ENCODE peak calls at places on chromosome 9, in seven cellular contexts. One of them, this sample, is unnamed.

GRCh38 chr9:126791406-126792230 is 13.2 kb upstream of the ZBTB43 start:
- DNase-seq in H54: peak; percentile 88
- DNase-seq in A549: peak; percentile 87
- DNase-seq in endothelial cell of umbilical vein: no peak
- DNase-seq in body of pancreas: no peak
- DNase-seq in upper lobe of left lung: no peak
- DNase-seq in suprapubic skin: no peak
- DNase-seq in this sample: no peak

GRCh38 chr9:104915049-104915448 is 12.9 kb downstream of the ABCA1 start:
- DNase-seq in H54: no peak
- DNase-seq in A549: no peak
- DNase-seq in endothelial cell of umbilical vein: no peak
- DNase-seq in body of pancreas: no peak
- DNase-seq in upper lobe of left lung: no peak
- DNase-seq in suprapubic skin: no peak
- DNase-seq in this sample: no peak

GRCh38 chr9:105007143-105007542 is 79.2 kb upstream of the ABCA1 start:
- DNase-seq in H54: peak; percentile 66
- DNase-seq in A549: peak; percentile 33
- DNase-seq in endothelial cell of umbilical vein: peak; percentile 80
- DNase-seq in body of pancreas: peak; percentile 55
- DNase-seq in upper lobe of left lung: no peak
- DNase-seq in suprapubic skin: no peak
- DNase-seq in this sample: peak; percentile 57

GRCh38 chr9:86187121-86187520 is 72.3 kb downstream of the C9orf153 start:
- DNase-seq in H54: no peak
- DNase-seq in A549: no peak
- DNase-seq in endothelial cell of umbilical vein: no peak
- DNase-seq in body of pancreas: no peak
- DNase-seq in upper lobe of left lung: no peak
- DNase-seq in suprapubic skin: no peak
- DNase-seq in this sample: no peak

GRCh38 chr9:31253800-31254762 is 1130.4 kb upstream of the ACO1 start:
- DNase-seq in H54: no peak
- DNase-seq in A549: no peak
- DNase-seq in endothelial cell of umbilical vein: no peak
- DNase-seq in body of pancreas: no peak
- DNase-seq in upper lobe of left lung: peak; percentile 80
- DNase-seq in suprapubic skin: no peak
- DNase-seq in this sample: no peak

GRCh38 chr9:124527781-124528180 is 20.6 kb upstream of the NR5A1 start:
- DNase-seq in H54: peak; percentile 56
- DNase-seq in A549: no peak
- DNase-seq in endothelial cell of umbilical vein: no peak
- DNase-seq in body of pancreas: no peak
- DNase-seq in upper lobe of left lung: no peak
- DNase-seq in suprapubic skin: no peak
- DNase-seq in this sample: no peak

GRCh38 chr9:136095028-136095494 is at the start of gene NACC2:
- DNase-seq in H54: peak; percentile 94
- DNase-seq in A549: no peak
- DNase-seq in endothelial cell of umbilical vein: peak; percentile 38
- DNase-seq in body of pancreas: peak; percentile 74
- DNase-seq in upper lobe of left lung: peak; percentile 95
- DNase-seq in suprapubic skin: no peak
- DNase-seq in this sample: peak; percentile 84

GRCh38 chr9:34810187-34810524 is 100.2 kb upstream of the CCL21 start:
- DNase-seq in H54: no peak
- DNase-seq in A549: no peak
- DNase-seq in endothelial cell of umbilical vein: no peak
- DNase-seq in body of pancreas: no peak
- DNase-seq in upper lobe of left lung: no peak
- DNase-seq in suprapubic skin: no peak
- DNase-seq in this sample: no peak

GRCh38 chr9:112028242-112029221 is 131.9 kb downstream of the UGCG start:
- DNase-seq in H54: no peak
- DNase-seq in A549: no peak
- DNase-seq in endothelial cell of umbilical vein: no peak
- DNase-seq in body of pancreas: no peak
- DNase-seq in upper lobe of left lung: no peak
- DNase-seq in suprapubic skin: no peak
- DNase-seq in this sample: no peak

DNA sequence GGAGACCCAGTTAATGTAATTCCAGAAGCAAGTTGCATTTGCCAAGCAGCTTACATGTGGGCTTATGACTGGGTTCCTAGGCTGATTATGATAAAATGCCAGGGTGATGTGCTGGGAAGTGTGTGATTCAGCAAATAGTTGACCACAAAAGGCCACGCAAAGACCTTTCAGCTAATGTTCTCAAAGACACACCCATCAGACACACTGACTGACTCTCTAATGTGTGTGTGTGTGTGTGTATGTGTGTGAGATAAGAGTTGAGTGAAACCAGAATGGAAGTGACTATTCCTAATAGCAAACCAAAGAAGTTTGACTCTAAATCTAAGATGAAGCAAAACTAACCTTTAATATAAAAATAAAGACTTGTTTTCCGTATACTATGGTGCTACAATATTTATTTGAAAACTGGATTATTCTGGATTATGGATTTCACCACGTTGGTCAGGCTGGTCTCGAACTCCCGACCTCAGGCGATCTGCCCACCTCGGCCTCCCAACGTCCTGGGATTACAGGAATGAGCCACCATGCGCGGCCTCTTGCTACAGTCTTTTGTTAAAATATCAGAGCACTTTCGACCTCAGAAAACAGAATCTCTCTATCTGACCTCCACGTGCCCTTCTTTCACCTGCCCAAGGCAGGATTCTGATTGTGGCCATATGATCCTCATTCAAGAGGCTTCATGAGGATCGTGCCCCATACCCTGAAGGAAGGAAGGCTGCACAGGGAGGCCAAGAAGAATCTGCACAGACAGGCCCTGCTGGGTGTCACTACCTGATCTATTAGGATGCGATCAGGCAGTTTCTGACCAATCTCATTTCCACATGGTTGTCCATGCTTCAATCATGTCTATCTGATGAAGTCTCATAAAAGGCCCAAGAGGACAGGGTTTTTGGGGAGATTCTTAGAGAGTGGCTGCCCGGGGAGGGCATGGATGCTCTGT is 75.6 kb downstream of the USP20 start:
- DNase-seq in H54: peak; percentile 45
- DNase-seq in A549: peak; percentile 60
- DNase-seq in endothelial cell of umbilical vein: peak; percentile 91
- DNase-seq in body of pancreas: peak; percentile 44
- DNase-seq in upper lobe of left lung: no peak
- DNase-seq in suprapubic skin: no peak
- DNase-seq in this sample: no peak
- TF ChIP-seq POLR2A in H54: no peak
- TF ChIP-seq POLR2A in A549: no peak
- TF ChIP-seq POLR2A in endothelial cell of umbilical vein: no peak
- TF ChIP-seq POLR2A in body of pancreas: no peak
- TF ChIP-seq POLR2A in upper lobe of left lung: no peak
- TF ChIP-seq POLR2A in suprapubic skin: no peak
- TF ChIP-seq POLR2A in this sample: no peak

DNA sequence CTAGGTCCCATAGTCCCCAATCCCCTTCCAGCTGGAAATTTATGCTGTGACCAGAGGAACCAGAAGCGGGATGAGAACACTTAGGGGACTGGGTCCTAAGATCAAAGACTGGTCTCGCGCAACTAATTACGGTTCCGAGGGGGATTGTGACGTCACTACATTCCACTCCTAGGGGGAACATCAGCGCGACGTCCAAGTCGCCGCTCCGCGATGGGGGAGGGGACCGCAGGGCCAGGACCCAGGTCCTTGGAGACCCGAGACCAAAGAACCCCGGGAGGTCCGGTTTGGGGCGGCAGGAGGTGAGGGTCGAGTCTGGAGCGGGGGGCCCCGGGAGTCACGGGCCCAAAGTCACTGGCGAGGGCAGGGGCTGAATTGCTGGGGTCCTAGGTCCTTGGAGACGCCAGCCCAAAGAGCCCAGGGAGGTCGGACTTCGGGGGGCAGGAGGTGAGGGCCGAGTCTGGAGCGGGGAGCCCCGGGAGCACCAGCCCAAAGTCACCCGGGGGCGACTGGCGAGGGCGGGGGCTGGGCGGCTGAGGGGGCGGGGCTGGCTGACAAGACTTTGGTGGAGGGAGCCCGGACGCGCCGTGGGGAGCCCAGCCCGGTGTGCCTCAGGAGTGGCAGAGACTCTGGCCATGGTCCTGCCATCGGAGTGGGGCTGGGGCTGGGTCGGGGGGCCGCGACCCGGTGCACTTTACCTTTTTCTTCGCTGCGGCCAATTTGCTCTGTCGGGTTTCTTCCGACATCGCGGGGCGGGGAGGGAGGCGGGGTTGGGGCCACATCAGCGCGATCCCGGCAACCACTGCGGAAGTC is at the start of gene GOLGA2:
- DNase-seq in H54: peak; percentile 92
- DNase-seq in A549: peak; percentile 68
- DNase-seq in endothelial cell of umbilical vein: peak; percentile 58
- DNase-seq in body of pancreas: peak; percentile 34
- DNase-seq in upper lobe of left lung: peak; percentile 88
- DNase-seq in suprapubic skin: no peak
- DNase-seq in this sample: no peak
- TF ChIP-seq POLR2A in H54: peak; percentile 40
- TF ChIP-seq POLR2A in A549: no peak
- TF ChIP-seq POLR2A in endothelial cell of umbilical vein: peak; percentile 38
- TF ChIP-seq POLR2A in body of pancreas: no peak
- TF ChIP-seq POLR2A in upper lobe of left lung: no peak
- TF ChIP-seq POLR2A in suprapubic skin: no peak
- TF ChIP-seq POLR2A in this sample: no peak

DNA sequence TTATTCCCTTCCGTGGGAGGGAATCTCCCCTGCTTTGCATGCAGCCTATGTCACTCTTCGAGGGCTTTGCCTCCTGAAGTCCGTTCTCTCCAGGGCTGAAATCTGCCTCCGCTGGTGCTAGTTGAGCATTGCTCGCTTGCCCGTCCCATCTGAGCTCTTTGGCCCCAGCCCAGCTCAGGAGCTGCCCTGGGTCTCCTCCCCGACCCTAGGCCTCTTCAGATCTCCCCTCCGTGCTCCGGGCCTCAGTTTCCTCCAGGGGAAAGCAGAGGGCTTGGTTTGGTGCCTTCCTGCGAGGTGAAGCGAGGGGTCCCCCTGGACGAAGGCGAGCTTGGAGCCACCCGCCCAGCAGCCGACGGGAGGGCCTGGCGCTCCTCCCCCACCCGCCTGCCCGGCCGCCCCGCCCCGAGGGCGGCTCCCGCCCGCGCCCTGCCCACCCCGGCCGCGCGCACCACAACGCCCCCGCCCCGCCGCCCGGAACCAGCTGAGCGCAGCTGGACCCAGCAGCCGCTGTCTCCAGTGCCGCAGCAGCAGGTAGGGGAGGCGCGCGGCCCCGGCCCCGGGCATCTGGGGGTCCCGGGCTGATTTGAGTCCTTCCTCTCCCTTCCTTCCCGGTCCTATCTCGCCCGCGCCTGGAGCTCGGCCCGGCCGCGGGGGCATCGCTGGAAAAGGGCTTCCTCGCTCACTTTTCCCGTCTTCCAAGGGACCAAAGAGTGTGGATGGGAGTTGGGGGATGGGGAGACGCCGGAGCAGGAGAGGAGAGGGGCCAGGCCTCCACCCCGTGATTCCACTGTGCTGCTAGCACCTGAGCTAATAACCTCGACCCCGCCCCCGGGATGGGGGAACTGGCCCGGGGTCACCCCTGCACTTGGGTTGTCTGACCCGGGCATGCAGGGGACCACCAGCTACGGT is at the start of gene GSN:
- DNase-seq in H54: peak; percentile 94
- DNase-seq in A549: peak; percentile 69
- DNase-seq in endothelial cell of umbilical vein: peak; percentile 68
- DNase-seq in body of pancreas: peak; percentile 80
- DNase-seq in upper lobe of left lung: peak; percentile 97
- DNase-seq in suprapubic skin: peak; percentile 88
- DNase-seq in this sample: peak; percentile 67
- TF ChIP-seq POLR2A in H54: peak; percentile 83
- TF ChIP-seq POLR2A in A549: peak; percentile 91
- TF ChIP-seq POLR2A in endothelial cell of umbilical vein: no peak
- TF ChIP-seq POLR2A in body of pancreas: peak; percentile 76
- TF ChIP-seq POLR2A in upper lobe of left lung: peak; percentile 52
- TF ChIP-seq POLR2A in suprapubic skin: no peak
- TF ChIP-seq POLR2A in this sample: peak; percentile 76

GRCh38 chr9:21802418-21803000 is at the start of gene MTAP:
- DNase-seq in H54: no peak
- DNase-seq in A549: peak; percentile 89
- DNase-seq in endothelial cell of umbilical vein: peak; percentile 94
- DNase-seq in body of pancreas: peak; percentile 96
- DNase-seq in upper lobe of left lung: peak; percentile 90
- DNase-seq in suprapubic skin: peak; percentile 96
- DNase-seq in this sample: peak; percentile 86
- TF ChIP-seq POLR2A in H54: no peak
- TF ChIP-seq POLR2A in A549: peak; percentile 97
- TF ChIP-seq POLR2A in endothelial cell of umbilical vein: peak; percentile 88
- TF ChIP-seq POLR2A in body of pancreas: peak; percentile 96
- TF ChIP-seq POLR2A in upper lobe of left lung: peak; percentile 60
- TF ChIP-seq POLR2A in suprapubic skin: peak; percentile 50
- TF ChIP-seq POLR2A in this sample: peak; percentile 71

GRCh38 chr9:128902351-128903078 is 18.3 kb upstream of the PHYHD1 start:
- DNase-seq in H54: no peak
- DNase-seq in A549: no peak
- DNase-seq in endothelial cell of umbilical vein: no peak
- DNase-seq in body of pancreas: no peak
- DNase-seq in upper lobe of left lung: peak; percentile 87
- DNase-seq in suprapubic skin: no peak
- DNase-seq in this sample: peak; percentile 96
- TF ChIP-seq POLR2A in H54: no peak
- TF ChIP-seq POLR2A in A549: no peak
- TF ChIP-seq POLR2A in endothelial cell of umbilical vein: no peak
- TF ChIP-seq POLR2A in body of pancreas: no peak
- TF ChIP-seq POLR2A in upper lobe of left lung: no peak
- TF ChIP-seq POLR2A in suprapubic skin: no peak
- TF ChIP-seq POLR2A in this sample: peak; percentile 52

GRCh38 chr9:90883661-90884060 is 82.0 kb downstream of the SYK start:
- DNase-seq in H54: no peak
- DNase-seq in A549: no peak
- DNase-seq in endothelial cell of umbilical vein: no peak
- DNase-seq in body of pancreas: no peak
- DNase-seq in upper lobe of left lung: no peak
- DNase-seq in suprapubic skin: no peak
- DNase-seq in this sample: no peak
- TF ChIP-seq POLR2A in H54: no peak
- TF ChIP-seq POLR2A in A549: no peak
- TF ChIP-seq POLR2A in endothelial cell of umbilical vein: no peak
- TF ChIP-seq POLR2A in body of pancreas: no peak
- TF ChIP-seq POLR2A in upper lobe of left lung: no peak
- TF ChIP-seq POLR2A in suprapubic skin: no peak
- TF ChIP-seq POLR2A in this sample: no peak

GRCh38 chr9:77789891-77790290 is 141.8 kb upstream of the GNA14 start:
- DNase-seq in H54: no peak
- DNase-seq in A549: no peak
- DNase-seq in endothelial cell of umbilical vein: no peak
- DNase-seq in body of pancreas: no peak
- DNase-seq in upper lobe of left lung: no peak
- DNase-seq in suprapubic skin: no peak
- DNase-seq in this sample: no peak

DNA sequence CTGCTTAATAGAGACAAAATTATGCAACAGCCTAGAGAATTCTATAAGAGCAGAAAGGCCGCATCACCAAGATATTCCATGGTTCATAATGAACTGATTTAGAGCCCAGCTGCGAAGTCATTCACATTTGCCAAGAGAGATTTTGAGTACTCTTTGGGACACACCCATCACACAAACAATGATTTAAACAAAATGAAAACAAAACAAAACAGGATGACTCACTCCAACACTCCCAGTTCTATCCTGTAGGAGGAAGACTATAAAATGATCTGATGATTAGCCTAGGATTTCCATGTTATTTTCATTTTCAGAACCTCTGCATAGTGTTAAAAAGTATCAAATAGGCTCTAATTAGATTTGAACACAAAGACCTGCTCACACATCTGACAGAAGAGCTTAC is 145.8 kb upstream of the GNA14 start:
- DNase-seq in H54: no peak
- DNase-seq in A549: no peak
- DNase-seq in endothelial cell of umbilical vein: peak; percentile 74
- DNase-seq in body of pancreas: no peak
- DNase-seq in upper lobe of left lung: no peak
- DNase-seq in suprapubic skin: no peak
- DNase-seq in this sample: no peak
- TF ChIP-seq POLR2A in H54: no peak
- TF ChIP-seq POLR2A in A549: no peak
- TF ChIP-seq POLR2A in endothelial cell of umbilical vein: no peak
- TF ChIP-seq POLR2A in body of pancreas: no peak
- TF ChIP-seq POLR2A in upper lobe of left lung: no peak
- TF ChIP-seq POLR2A in suprapubic skin: no peak
- TF ChIP-seq POLR2A in this sample: no peak

This sample was measured in Peyer's patch.